ENCODE peak calls at places on chromosomes 5 and 9, in seven cellular contexts. H is prostate gland, V is stomach, Y is Peyer's patch, X is testis, G is breast epithelium, Q is ovary. F is an unnamed sample.

GRCh38 chr5:72167790-72168189 is 60.5 kb downstream of the MAP1B start:
- DNase-seq in H (no peak), V (no peak), Y (no peak), X (peak), G (no peak), Q (peak), F (no peak)

GRCh38 chr9:122797316-122798033 is 2.4 kb upstream of the OR1K1 start:
- DNase-seq in H (no peak), V (no peak), Y (no peak), X (no peak), G (no peak), Q (no peak), F (no peak)

GRCh38 chr5:174387448-174387847 is 336.9 kb upstream of the MSX2 start:
- DNase-seq in H (no peak), V (no peak), Y (no peak), X (no peak), G (no peak), Q (no peak), F (no peak)

GRCh38 chr9:107360098-107360497 is 77.0 kb downstream of the RAD23B start:
- DNase-seq in H (no peak), V (no peak), Y (no peak), X (no peak), G (no peak), Q (no peak), F (no peak)

GRCh38 chr5:171537923-171538537 is 118.6 kb downstream of the FGF18 start:
- DNase-seq in H (no peak), V (no peak), Y (no peak), X (no peak), G (no peak), Q (no peak), F (no peak)

GRCh38 chr9:103152473-103152872 is 157.3 kb downstream of the CYLC2 start:
- DNase-seq in H (no peak), V (no peak), Y (no peak), X (no peak), G (no peak), Q (no peak), F (no peak)

GRCh38 chr5:155943516-155944407 is 383.2 kb upstream of the SGCD start:
- DNase-seq in H (peak), V (no peak), Y (peak), X (peak), G (no peak), Q (peak), F (peak)

GRCh38 chr5:111720333-111720890 is 36.6 kb downstream of the NREP start:
- DNase-seq in H (no peak), V (no peak), Y (no peak), X (no peak), G (no peak), Q (no peak), F (no peak)

GRCh38 chr9:95316794-95317118 is 753 bp downstream of the FANCC start:
- DNase-seq in H (peak), V (peak), Y (peak), X (peak), G (peak), Q (no peak), F (peak)
- TF ChIP-seq CTCF in H (no peak), V (no peak), Y (no peak), X (no peak), G (no peak), Q (no peak), F (no peak)

GRCh38 chr5:569358-569867 is 42.7 kb upstream of the CEP72 start:
- DNase-seq in H (no peak), V (peak), Y (peak), X (peak), G (no peak), Q (no peak), F (no peak)

GRCh38 chr5:568061-568781 is 43.9 kb upstream of the CEP72 start:
- DNase-seq in H (no peak), V (no peak), Y (peak), X (peak), G (no peak), Q (no peak), F (peak)

GRCh38 chr5:568809-569208 is 43.3 kb upstream of the CEP72 start:
- DNase-seq in H (no peak), V (no peak), Y (no peak), X (no peak), G (no peak), Q (no peak), F (no peak)

GRCh38 chr5:570886-571285 is 41.3 kb upstream of the CEP72 start:
- DNase-seq in H (no peak), V (no peak), Y (peak), X (no peak), G (no peak), Q (no peak), F (no peak)

GRCh38 chr5:569868-570361 is 42.2 kb upstream of the CEP72 start:
- DNase-seq in H (no peak), V (peak), Y (peak), X (peak), G (no peak), Q (no peak), F (no peak)
- TF ChIP-seq POLR2A in H (no peak), V (no peak), Y (no peak), X (no peak), G (no peak), Q (no peak), F (no peak)

GRCh38 chr9:93432964-93433363 is 18.5 kb upstream of the FAM120A start:
- DNase-seq in H (no peak), V (no peak), Y (no peak), X (no peak), G (no peak), Q (no peak), F (no peak)

GRCh38 chr9:93431498-93432105 is 19.9 kb upstream of the FAM120A start:
- DNase-seq in H (no peak), V (no peak), Y (no peak), X (no peak), G (no peak), Q (no peak), F (no peak)

GRCh38 chr9:93422987-93423386 is 28.5 kb upstream of the FAM120A start:
- DNase-seq in H (peak), V (no peak), Y (no peak), X (no peak), G (no peak), Q (no peak), F (no peak)

GRCh38 chr9:93427655-93428379 is 23.7 kb upstream of the FAM120A start:
- DNase-seq in H (no peak), V (no peak), Y (no peak), X (no peak), G (no peak), Q (no peak), F (peak)
- TF ChIP-seq CTCF in H (no peak), V (no peak), Y (peak), X (no peak), G (no peak), Q (no peak), F (peak)

GRCh38 chr5:89437450-89438435 is 554.8 kb upstream of the MEF2C start:
- DNase-seq in H (no peak), V (no peak), Y (no peak), X (no peak), G (no peak), Q (no peak), F (no peak)

GRCh38 chr5:89440670-89441069 is 557.7 kb upstream of the MEF2C start:
- DNase-seq in H (no peak), V (no peak), Y (no peak), X (no peak), G (no peak), Q (no peak), F (no peak)

GRCh38 chr5:89436464-89436863 is 553.5 kb upstream of the MEF2C start:
- DNase-seq in H (no peak), V (no peak), Y (no peak), X (no peak), G (no peak), Q (no peak), F (no peak)

DNA sequence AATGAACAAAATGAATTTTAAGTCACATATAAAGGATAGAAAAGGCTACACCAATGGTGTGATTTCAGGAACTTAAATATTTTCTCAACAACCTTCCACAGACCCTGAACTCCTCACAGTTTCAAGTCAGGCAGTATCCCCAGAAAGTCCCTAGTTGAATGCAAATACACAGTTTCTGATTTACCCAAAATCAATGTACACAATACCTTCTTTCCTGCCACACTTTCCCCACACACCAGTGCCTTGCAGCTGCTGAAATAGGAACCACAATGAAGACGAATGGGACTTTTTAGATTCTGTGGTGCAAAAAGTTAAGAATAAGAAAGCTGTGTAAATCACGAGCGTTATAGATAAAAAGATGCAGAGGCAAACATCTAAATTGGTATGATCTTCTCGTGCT is 552.4 kb upstream of the MEF2C start:
- DNase-seq in H (no peak), V (no peak), Y (no peak), X (no peak), G (no peak), Q (no peak), F (no peak)
- TF ChIP-seq POLR2A in H (no peak), V (no peak), Y (no peak), X (no peak), G (no peak), Q (no peak), F (no peak)

GRCh38 chr9:754150-754931 is 87.2 kb upstream of the DMRT1 start:
- DNase-seq in H (no peak), V (no peak), Y (no peak), X (no peak), G (no peak), Q (no peak), F (peak)
- TF ChIP-seq CTCF in H (peak), V (no peak), Y (no peak), X (no peak), G (no peak), Q (no peak), F (no peak)

DNA sequence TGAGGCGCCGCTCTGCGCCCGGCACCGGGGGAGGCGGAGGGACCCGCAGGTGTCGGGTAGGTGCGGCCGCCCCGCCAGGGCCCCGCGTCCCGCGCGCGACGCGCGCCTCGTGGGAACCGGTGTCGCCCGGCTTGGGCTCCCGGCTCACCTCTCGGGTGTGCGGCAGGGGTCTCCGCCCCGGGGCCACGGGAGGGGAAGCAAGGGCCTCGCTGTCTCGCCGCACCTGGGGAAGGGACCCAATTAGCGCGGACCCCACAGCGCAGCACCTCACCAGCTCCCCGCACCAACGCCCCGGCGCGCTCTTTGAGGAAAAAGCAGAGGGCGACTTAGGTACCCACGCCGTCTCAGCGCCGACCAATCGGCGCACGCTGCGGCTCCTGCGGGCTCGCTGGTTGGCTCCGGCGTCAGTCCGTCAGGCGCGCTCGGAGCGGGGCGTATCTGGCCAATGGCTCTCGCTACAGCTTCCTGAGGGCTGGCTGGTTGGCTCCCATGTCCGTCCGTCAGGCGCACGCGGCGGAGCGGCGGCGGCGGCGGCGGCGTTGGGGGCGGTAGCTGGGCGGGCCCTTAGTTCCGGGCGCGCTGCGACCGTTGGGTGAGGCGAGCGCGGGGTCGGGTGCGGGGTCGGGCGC is at the start of gene TRAF2:
- DNase-seq in H (peak), V (peak), Y (peak), X (peak), G (peak), Q (peak), F (peak)
- TF ChIP-seq POLR2A in H (peak), V (no peak), Y (peak), X (no peak), G (no peak), Q (no peak), F (peak)

GRCh38 chr9:101117091-101117490 is 88.6 kb downstream of the PLPPR1 start:
- DNase-seq in H (no peak), V (no peak), Y (no peak), X (no peak), G (no peak), Q (no peak), F (no peak)
- TF ChIP-seq CTCF in H (no peak), V (no peak), Y (no peak), X (no peak), G (no peak), Q (no peak), F (no peak)

DNA sequence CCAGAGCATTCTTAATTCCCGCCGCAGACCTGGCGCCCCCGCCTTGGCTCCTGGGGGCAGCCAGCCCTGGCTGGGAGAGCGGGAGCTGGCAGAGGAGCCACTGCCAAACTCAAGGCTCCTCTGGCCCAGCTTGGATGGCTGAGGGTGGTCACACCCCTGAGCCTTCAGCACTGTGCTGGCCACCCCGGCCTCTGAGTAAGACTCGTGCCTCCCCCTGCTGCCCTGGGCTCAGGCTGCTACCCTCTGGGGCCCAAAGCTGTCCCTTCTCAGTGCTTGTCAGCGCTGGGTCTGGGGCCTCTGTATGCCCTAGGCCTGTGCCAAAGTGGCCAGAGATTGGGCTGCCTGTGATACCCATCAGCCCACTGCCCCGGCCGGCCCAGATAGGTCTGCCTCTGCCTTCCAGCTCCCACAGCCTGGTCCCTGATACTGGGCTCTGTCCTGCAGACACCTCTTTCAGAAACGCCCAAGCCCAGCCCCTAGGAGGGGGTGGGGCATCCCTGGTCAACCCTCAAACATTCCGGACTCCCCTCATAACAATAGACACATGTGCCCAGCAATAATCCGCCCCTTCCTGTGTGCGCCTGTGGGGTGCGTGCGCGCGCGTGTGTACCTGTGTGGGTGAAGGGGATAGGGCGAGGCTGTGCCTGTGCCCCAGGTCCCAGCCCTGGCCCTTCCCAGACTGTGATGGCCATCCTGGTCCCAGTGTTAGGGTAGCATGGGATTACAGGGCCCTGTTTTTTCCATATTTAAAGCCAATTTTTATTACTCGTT is 4.4 kb upstream of the PRR7 start:
- DNase-seq in H (no peak), V (no peak), Y (no peak), X (no peak), G (no peak), Q (no peak), F (no peak)
- TF ChIP-seq POLR2A in H (no peak), V (no peak), Y (no peak), X (no peak), G (no peak), Q (no peak), F (no peak)

F was measured in NB4.